ENCODE peak calls at places on chromosome 22, in ten cellular contexts. Z is tibial nerve, K is endothelial cell, Y is progenitor cell of endocrine pancreas, I is iPS DF 6.9, G is iPS-NIHi11, N is dorsolateral prefrontal cortex, C is Caki2, T is Calu3, E is midbrain. Q is an unnamed sample.

GRCh38 chr22:30078320-30079311 is 1.6 kb upstream of the HORMAD2 start:
- DNase-seq in T (peak), I (no peak), Z (no peak), C (no peak), G (no peak), N (no peak), K (no peak), E (no peak), Y (no peak), Q (no peak)

GRCh38 chr22:24134090-24134846 is 47.0 kb upstream of the SUSD2 start:
- DNase-seq in I (no peak), C (no peak), Z (no peak), T (no peak), K (no peak), G (no peak), E (peak), N (peak), Y (no peak), Q (no peak)

GRCh38 chr22:20427945-20428417 is 9.6 kb downstream of the SCARF2 start:
- DNase-seq in K (no peak), G (no peak), C (no peak), Z (no peak), E (no peak), N (no peak), T (no peak), I (no peak), Y (no peak), Q (no peak)

GRCh38 chr22:39300198-39300830 is 19.1 kb downstream of the RPL3 start:
- DNase-seq in N (no peak), E (peak), K (no peak), Y (no peak), G (no peak), I (no peak), T (no peak), C (no peak), Z (no peak), Q (no peak)

GRCh38 chr22:30113494-30113893 is 33.2 kb downstream of the HORMAD2 start:
- DNase-seq in G (no peak), Y (no peak), Z (no peak), T (no peak), E (no peak), K (no peak), I (no peak), N (no peak), C (no peak), Q (no peak)

GRCh38 chr22:22884888-22885840 is 2.5 kb upstream of the IGLL5 start:
- DNase-seq in C (no peak), K (no peak), T (no peak), G (no peak), E (no peak), Y (no peak), N (no peak), I (no peak), Z (no peak), Q (no peak)

GRCh38 chr22:20056696-20057386 is 23.2 kb upstream of the DGCR8 start:
- DNase-seq in Y (no peak), G (peak), N (no peak), Z (no peak), T (no peak), I (no peak), K (no peak), E (no peak), C (no peak), Q (no peak)

GRCh38 chr22:27409299-27409698 is 392.3 kb downstream of the MN1 start:
- DNase-seq in I (no peak), K (no peak), G (no peak), N (no peak), Z (no peak), T (no peak), E (no peak), Y (no peak), C (no peak), Q (no peak)

GRCh38 chr22:36563898-36564297 is 34.9 kb upstream of the EIF3D start:
- DNase-seq in E (no peak), Z (no peak), Y (no peak), K (no peak), T (no peak), C (no peak), N (no peak), I (no peak), G (no peak), Q (no peak)

GRCh38 chr22:41057076-41057475 is 35.3 kb upstream of the EP300 start:
- DNase-seq in K (no peak), Z (no peak), G (no peak), C (no peak), T (no peak), E (no peak), Y (no peak), I (no peak), N (no peak), Q (no peak)

Q was measured in GOT3.